ENCODE peak calls at places on chromosomes 16 and 17, in four cellular contexts. I is GM23248, O is neural progenitor cell, A is SK-N-SH. M is an unnamed sample.

GRCh38 chr17:79220715-79221291 is 146.2 kb downstream of the ENGASE start:
- DNase-seq in I (peak), O (peak), A (no peak), M (peak)

GRCh38 chr17:4167786-4168185 is 24.8 kb downstream of the CYB5D2 start:
- DNase-seq in I (no peak), O (no peak), A (no peak), M (peak)

GRCh38 chr16:67158637-67159600 is 790 bp downstream of the TRADD start:
- DNase-seq in I (peak), O (peak), A (peak), M (peak)

GRCh38 chr16:1871974-1872635 is at the start of gene MEIOB:
- DNase-seq in I (peak), O (peak), A (peak), M (no peak)

GRCh38 chr16:67667434-67667816 is 811 bp downstream of the C16orf86 start:
- DNase-seq in I (no peak), O (no peak), A (no peak), M (peak)

GRCh38 chr16:20984019-20984418 is 83.4 kb downstream of the LYRM1 start:
- DNase-seq in I (no peak), O (no peak), A (no peak), M (no peak)

GRCh38 chr16:74724820-74725549 is 24.3 kb upstream of the MLKL start:
- DNase-seq in I (peak), O (no peak), A (no peak), M (peak)

GRCh38 chr17:27552467-27552779 is 78.6 kb upstream of the LGALS9 start:
- DNase-seq in I (peak), O (no peak), A (no peak), M (no peak)

GRCh38 chr16:49424961-49425360 is 51.4 kb downstream of the C16orf78 start:
- DNase-seq in I (no peak), O (no peak), A (no peak), M (no peak)

GRCh38 chr17:78128616-78129384 is at the start of gene TMC6:
- DNase-seq in I (no peak), O (peak), A (peak), M (peak)

GRCh38 chr16:54952195-54952594 is 21.5 kb downstream of the IRX5 start:
- DNase-seq in I (peak), O (no peak), A (no peak), M (no peak)

GRCh38 chr17:63689479-63689878 is 10.4 kb downstream of the LIMD2 start:
- DNase-seq in I (no peak), O (no peak), A (no peak), M (no peak)

GRCh38 chr17:19366637-19366972 is 4.1 kb upstream of the B9D1 start:
- DNase-seq in I (no peak), O (no peak), A (no peak), M (peak)

GRCh38 chr17:62966426-62967110 is 533 bp downstream of the TANC2 start:
- DNase-seq in I (peak), O (peak), A (no peak), M (peak)

GRCh38 chr16:68910051-68910450 is 66.7 kb downstream of the TANGO6 start:
- DNase-seq in I (no peak), O (peak), A (no peak), M (no peak)

GRCh38 chr16:11258553-11259287 is 2.7 kb upstream of the SOCS1 start:
- DNase-seq in I (peak), O (no peak), A (peak), M (peak)

GRCh38 chr17:73910216-73910615 is 266.0 kb upstream of the SDK2 start:
- DNase-seq in I (no peak), O (no peak), A (no peak), M (no peak)

GRCh38 chr16:4272114-4272954 is 489 bp downstream of the TFAP4 start:
- DNase-seq in I (peak), O (peak), A (peak), M (peak)

GRCh38 chr16:59697236-59697635 is 963.1 kb upstream of the GOT2 start:
- DNase-seq in I (peak), O (no peak), A (no peak), M (no peak)

GRCh38 chr17:2198917-2199316 is 104.7 kb downstream of the SMG6 start:
- DNase-seq in I (peak), O (no peak), A (no peak), M (no peak)

GRCh38 chr17:59493867-59494266 is 71.5 kb upstream of the DHX40 start:
- DNase-seq in I (no peak), O (peak), A (peak), M (no peak)

GRCh38 chr17:78401246-78401645 is 22.8 kb downstream of the PGS1 start:
- DNase-seq in I (no peak), O (no peak), A (no peak), M (peak)

GRCh38 chr16:14307059-14307531 is 236.0 kb downstream of the MRTFB start:
- DNase-seq in I (peak), O (peak), A (no peak), M (peak)

GRCh38 chr17:63474174-63474913 is 2.5 kb upstream of the ACE start:
- DNase-seq in I (no peak), O (no peak), A (no peak), M (peak)

GRCh38 chr16:89319883-89320716 is 102.6 kb downstream of the ZNF778 start:
- DNase-seq in I (peak), O (no peak), A (no peak), M (peak)

GRCh38 chr16:1133810-1134520 is 18.9 kb upstream of the CACNA1H start:
- DNase-seq in I (no peak), O (no peak), A (no peak), M (no peak)

GRCh38 chr17:73401911-73402310 is 90.1 kb upstream of the CDC42EP4 start:
- DNase-seq in I (no peak), O (peak), A (peak), M (peak)

GRCh38 chr16:13291934-13292333 is 390.5 kb downstream of the SHISA9 start:
- DNase-seq in I (no peak), O (peak), A (no peak), M (no peak)

GRCh38 chr17:62627904-62628603 is 584 bp downstream of the MRC2 start:
- DNase-seq in I (peak), O (peak), A (peak), M (peak)

GRCh38 chr16:80034948-80035700 is 434.6 kb upstream of the MAF start:
- DNase-seq in I (no peak), O (no peak), A (no peak), M (no peak)

GRCh38 chr17:10316986-10317834 is 55.6 kb downstream of the MYH13 start:
- DNase-seq in I (peak), O (peak), A (peak), M (no peak)

GRCh38 chr16:65657556-65657955 is 535.7 kb upstream of the CDH11 start:
- DNase-seq in I (no peak), O (no peak), A (no peak), M (no peak)

GRCh38 chr16:65660390-65660789 is 538.5 kb upstream of the CDH11 start:
- DNase-seq in I (peak), O (no peak), A (no peak), M (peak)

GRCh38 chr16:65657051-65657450 is 535.2 kb upstream of the CDH11 start:
- DNase-seq in I (no peak), O (no peak), A (peak), M (no peak)

GRCh38 chr16:65655802-65656201 is 533.9 kb upstream of the CDH11 start:
- DNase-seq in I (no peak), O (peak), A (no peak), M (no peak)

GRCh38 chr16:65658339-65659275 is 536.7 kb upstream of the CDH11 start:
- DNase-seq in I (peak), O (no peak), A (peak), M (peak)
- H3K4me2 ChIP-seq in I (peak), O (no peak), A (no peak), M (peak)

GRCh38 chr17:35930211-35931065 is at the start of gene RDM1:
- DNase-seq in I (peak), O (peak), A (peak), M (peak)
- H2AFZ ChIP-seq in I (peak), O (peak), A (peak), M (peak)

GRCh38 chr16:77288222-77288621 is 89.0 kb downstream of the SYCE1L start:
- DNase-seq in I (peak), O (no peak), A (no peak), M (peak)
- H3K4me2 ChIP-seq in I (peak), O (no peak), A (no peak), M (no peak)

GRCh38 chr17:356671-357434 is 4.2 kb upstream of the RPH3AL start:
- DNase-seq in I (no peak), O (no peak), A (no peak), M (peak)
- H2AFZ ChIP-seq in I (no peak), O (no peak), A (no peak), M (no peak)

GRCh38 chr16:9107025-9107970 is 15.9 kb downstream of the HAPSTR1 start:
- DNase-seq in I (peak), O (no peak), A (no peak), M (peak)

GRCh38 chr16:9102943-9103342 is 11.5 kb downstream of the HAPSTR1 start:
- DNase-seq in I (no peak), O (no peak), A (no peak), M (no peak)

GRCh38 chr16:9103546-9103945 is 12.1 kb downstream of the HAPSTR1 start:
- DNase-seq in I (no peak), O (no peak), A (no peak), M (no peak)

GRCh38 chr16:9102379-9102778 is 10.9 kb downstream of the HAPSTR1 start:
- DNase-seq in I (peak), O (no peak), A (no peak), M (peak)

DNA sequence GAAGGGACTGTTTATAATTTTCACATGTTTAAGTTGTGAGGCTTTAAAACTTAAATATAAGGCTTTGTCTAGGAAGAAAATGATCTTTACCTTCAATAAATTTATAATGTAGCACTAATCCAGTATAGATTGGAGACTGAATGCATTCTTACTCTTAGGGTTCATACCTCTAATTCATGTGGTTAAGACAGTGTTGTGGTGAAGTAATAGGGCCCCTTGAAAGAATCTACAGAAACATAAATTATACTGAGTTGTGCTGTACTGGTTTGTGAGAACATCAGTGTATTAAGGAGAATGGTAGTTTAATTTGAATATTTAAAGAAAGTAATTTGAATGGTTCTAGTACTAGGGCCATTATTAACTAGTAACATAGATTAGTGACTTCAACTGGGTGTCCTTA is 13.7 kb downstream of the HAPSTR1 start:
- DNase-seq in I (no peak), O (no peak), A (no peak), M (no peak)
- H3K4me2 ChIP-seq in I (peak), O (no peak), A (no peak), M (peak)

GRCh38 chr17:69335018-69335417 is 8.1 kb upstream of the ABCA5 start:
- DNase-seq in I (peak), O (no peak), A (peak), M (peak)

GRCh38 chr17:69331746-69332145 is 4.8 kb upstream of the ABCA5 start:
- DNase-seq in I (no peak), O (no peak), A (no peak), M (no peak)

GRCh38 chr17:69339937-69340336 is 13.0 kb upstream of the ABCA5 start:
- DNase-seq in I (no peak), O (no peak), A (no peak), M (no peak)

GRCh38 chr17:69336580-69336979 is 9.6 kb upstream of the ABCA5 start:
- DNase-seq in I (no peak), O (no peak), A (no peak), M (no peak)

GRCh38 chr17:69336996-69337395 is 10.1 kb upstream of the ABCA5 start:
- DNase-seq in I (no peak), O (no peak), A (no peak), M (no peak)
- H2AFZ ChIP-seq in I (no peak), O (no peak), A (no peak), M (no peak)

M was measured in osteoblast.